ENCODE peak calls at places on chromosomes 2 and 18, in five cellular contexts. One of them, this sample, is unnamed. For H3K9me3, the result is how much of the 10 kb centered on the place peaks cover.

GRCh38 chr2:238650536-238650935 is 197.3 kb upstream of the TWIST2 start:
- DNase-seq in pancreas: no peak
- DNase-seq in colonic mucosa: no peak
- DNase-seq in tibial nerve: no peak
- DNase-seq in neural progenitor cell: no peak
- DNase-seq in this sample: no peak

GRCh38 chr2:24766609-24767008 is 26.6 kb downstream of the PTRHD1 start:
- DNase-seq in pancreas: no peak
- DNase-seq in colonic mucosa: no peak
- DNase-seq in tibial nerve: no peak
- DNase-seq in neural progenitor cell: no peak
- DNase-seq in this sample: no peak

GRCh38 chr2:165833156-165833555 is 39.1 kb upstream of the GALNT3 start:
- DNase-seq in pancreas: no peak
- DNase-seq in colonic mucosa: no peak
- DNase-seq in tibial nerve: no peak
- DNase-seq in neural progenitor cell: no peak
- DNase-seq in this sample: no peak

GRCh38 chr2:224038830-224039079 is 331 bp downstream of the SERPINE2 start:
- DNase-seq in pancreas: peak
- DNase-seq in colonic mucosa: no peak
- DNase-seq in tibial nerve: no peak
- DNase-seq in neural progenitor cell: no peak
- DNase-seq in this sample: no peak

GRCh38 chr18:69945220-69946114 is 2.2 kb downstream of the CD226 start:
- DNase-seq in pancreas: no peak
- DNase-seq in colonic mucosa: no peak
- DNase-seq in tibial nerve: no peak
- DNase-seq in neural progenitor cell: no peak
- DNase-seq in this sample: no peak

GRCh38 chr2:86671304-86671981 is 47.8 kb upstream of the RNF103 start:
- DNase-seq in pancreas: peak
- DNase-seq in colonic mucosa: no peak
- DNase-seq in tibial nerve: peak
- DNase-seq in neural progenitor cell: no peak
- DNase-seq in this sample: no peak

GRCh38 chr2:181762848-181763247 is 82.5 kb upstream of the NEUROD1 start:
- DNase-seq in pancreas: no peak
- DNase-seq in colonic mucosa: no peak
- DNase-seq in tibial nerve: no peak
- DNase-seq in neural progenitor cell: no peak
- DNase-seq in this sample: no peak

GRCh38 chr2:96816836-96817702 is 1.0 kb downstream of the CNNM3 start:
- DNase-seq in pancreas: no peak
- DNase-seq in colonic mucosa: no peak
- DNase-seq in tibial nerve: no peak
- DNase-seq in neural progenitor cell: peak
- DNase-seq in this sample: no peak

GRCh38 chr2:101622633-101623521 is 74.6 kb upstream of the MAP4K4 start:
- DNase-seq in pancreas: no peak
- DNase-seq in colonic mucosa: no peak
- DNase-seq in tibial nerve: no peak
- DNase-seq in neural progenitor cell: no peak
- DNase-seq in this sample: no peak

GRCh38 chr2:71474744-71475421 is 21.5 kb downstream of the DYSF start:
- DNase-seq in pancreas: no peak
- DNase-seq in colonic mucosa: no peak
- DNase-seq in tibial nerve: no peak
- DNase-seq in neural progenitor cell: no peak
- DNase-seq in this sample: no peak

GRCh38 chr2:67879586-67880290 is 183.1 kb downstream of the C1D start:
- DNase-seq in pancreas: no peak
- DNase-seq in colonic mucosa: no peak
- DNase-seq in tibial nerve: no peak
- DNase-seq in neural progenitor cell: no peak
- DNase-seq in this sample: no peak

GRCh38 chr2:205708231-205708631 is 25.9 kb downstream of the NRP2 start:
- DNase-seq in pancreas: no peak
- DNase-seq in colonic mucosa: no peak
- DNase-seq in tibial nerve: peak
- DNase-seq in neural progenitor cell: no peak
- DNase-seq in this sample: no peak
- H3K27ac ChIP-seq in pancreas: peak
- H3K27ac ChIP-seq in colonic mucosa: peak
- H3K27ac ChIP-seq in tibial nerve: peak
- H3K27ac ChIP-seq in neural progenitor cell: no peak
- H3K27ac ChIP-seq in this sample: no peak

DNA sequence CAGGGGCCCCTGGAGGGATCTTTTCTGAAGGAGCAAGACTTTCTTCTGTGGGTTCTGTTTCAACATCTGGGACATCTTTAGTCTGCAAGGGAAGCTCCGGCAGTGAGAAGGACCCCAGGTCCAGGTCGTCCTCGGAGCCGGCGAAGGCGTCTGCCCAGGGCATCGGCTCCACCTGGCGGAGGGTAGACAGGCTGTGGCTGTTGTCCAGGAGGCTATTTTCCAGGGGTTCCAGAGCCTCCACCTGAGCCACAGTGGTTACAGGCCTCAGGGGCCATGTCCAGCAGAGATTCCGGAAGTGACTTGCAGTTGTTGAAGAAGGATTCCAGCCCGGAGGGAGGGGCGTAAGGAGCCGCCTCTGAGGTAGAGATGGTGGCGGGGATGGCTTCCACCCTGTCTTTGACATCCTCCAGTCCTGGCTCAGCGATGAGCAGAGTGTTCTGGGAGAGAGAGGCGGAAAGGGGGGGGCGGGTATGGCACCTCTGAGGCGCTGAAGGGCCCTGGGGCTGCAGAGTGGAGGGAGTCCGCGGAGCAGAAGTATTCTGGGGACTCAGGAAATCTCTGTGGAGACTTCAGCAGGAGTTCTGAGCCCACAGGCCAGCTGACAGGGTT is 891.3 kb upstream of the LRRTM1 start:
- DNase-seq in pancreas: no peak
- DNase-seq in colonic mucosa: no peak
- DNase-seq in tibial nerve: no peak
- DNase-seq in neural progenitor cell: no peak
- DNase-seq in this sample: no peak
- TF ChIP-seq CTCF in pancreas: no peak
- TF ChIP-seq CTCF in colonic mucosa: no peak
- TF ChIP-seq CTCF in tibial nerve: no peak
- TF ChIP-seq CTCF in neural progenitor cell: no peak
- TF ChIP-seq CTCF in this sample: no peak

DNA sequence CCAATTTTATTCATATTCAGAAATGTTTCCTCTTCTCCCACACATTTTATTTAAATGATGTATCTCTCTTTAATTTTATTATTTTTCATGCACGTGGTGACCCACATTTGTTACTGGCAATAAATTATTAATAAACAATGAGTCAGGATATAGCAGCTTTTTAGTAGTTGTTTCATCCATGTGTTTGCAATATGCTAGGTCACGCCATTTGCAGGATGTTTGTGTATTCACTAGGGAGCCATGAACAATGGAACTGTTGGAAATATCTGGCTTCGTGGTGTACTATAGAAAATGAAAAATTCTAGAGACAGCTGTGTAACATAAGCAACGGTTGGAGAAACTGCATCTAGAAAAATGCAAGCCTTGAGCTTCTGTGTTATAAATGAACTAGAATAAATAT is 176.0 kb upstream of the COL3A1 start:
- DNase-seq in pancreas: no peak
- DNase-seq in colonic mucosa: no peak
- DNase-seq in tibial nerve: no peak
- DNase-seq in neural progenitor cell: no peak
- DNase-seq in this sample: no peak
- H3K9me3 ChIP-seq in pancreas: under half
- H3K9me3 ChIP-seq in colonic mucosa: under half
- H3K9me3 ChIP-seq in tibial nerve: under half
- H3K9me3 ChIP-seq in neural progenitor cell: under half
- H3K9me3 ChIP-seq in this sample: under half

GRCh38 chr2:129056959-129057317 is 738.3 kb upstream of the HS6ST1 start:
- DNase-seq in pancreas: no peak
- DNase-seq in colonic mucosa: no peak
- DNase-seq in tibial nerve: no peak
- DNase-seq in neural progenitor cell: no peak
- DNase-seq in this sample: no peak
- H3K27ac ChIP-seq in pancreas: no peak
- H3K27ac ChIP-seq in colonic mucosa: no peak
- H3K27ac ChIP-seq in tibial nerve: no peak
- H3K27ac ChIP-seq in neural progenitor cell: no peak
- H3K27ac ChIP-seq in this sample: no peak

GRCh38 chr2:46409756-46410155 is 69.6 kb upstream of the TMEM247 start:
- DNase-seq in pancreas: no peak
- DNase-seq in colonic mucosa: no peak
- DNase-seq in tibial nerve: no peak
- DNase-seq in neural progenitor cell: no peak
- DNase-seq in this sample: no peak
- TF ChIP-seq CTCF in pancreas: no peak
- TF ChIP-seq CTCF in colonic mucosa: no peak
- TF ChIP-seq CTCF in tibial nerve: no peak
- TF ChIP-seq CTCF in neural progenitor cell: no peak
- TF ChIP-seq CTCF in this sample: no peak